ENCODE peak calls at places on chromosomes 13 and 19, in six cellular contexts. One of them, this sample, is unnamed.

GRCh38 chr13:92187378-92187989 is 789.1 kb downstream of the GPC5 start:
- DNase-seq in AG09309: no peak
- DNase-seq in right lobe of liver: no peak
- DNase-seq in transverse colon: no peak
- DNase-seq in iPS-NIHi11: peak
- DNase-seq in stimulated activated CD4-positive, alpha-beta T cell treated with anti-CD3 and anti-CD28 coated beads, Interleukin-15, amount 100 ng/mL, for 1 hour: no peak
- DNase-seq in this sample: peak

GRCh38 chr19:29524201-29524911 is 1.4 kb upstream of the VSTM2B start:
- DNase-seq in iPS-NIHi11: peak
- DNase-seq in stimulated activated CD4-positive, alpha-beta T cell treated with anti-CD3 and anti-CD28 coated beads, Interleukin-15, amount 100 ng/mL, for 1 hour: no peak
- DNase-seq in transverse colon: no peak
- DNase-seq in right lobe of liver: no peak
- DNase-seq in AG09309: no peak
- DNase-seq in this sample: no peak

GRCh38 chr13:73187106-73187505 is 128.3 kb downstream of the KLF5 start:
- DNase-seq in AG09309: no peak
- DNase-seq in right lobe of liver: no peak
- DNase-seq in stimulated activated CD4-positive, alpha-beta T cell treated with anti-CD3 and anti-CD28 coated beads, Interleukin-15, amount 100 ng/mL, for 1 hour: no peak
- DNase-seq in iPS-NIHi11: no peak
- DNase-seq in transverse colon: no peak
- DNase-seq in this sample: no peak

GRCh38 chr19:33302974-33303790 is 848 bp upstream of the CEBPA start:
- DNase-seq in AG09309: no peak
- DNase-seq in iPS-NIHi11: peak
- DNase-seq in right lobe of liver: peak
- DNase-seq in transverse colon: peak
- DNase-seq in stimulated activated CD4-positive, alpha-beta T cell treated with anti-CD3 and anti-CD28 coated beads, Interleukin-15, amount 100 ng/mL, for 1 hour: no peak
- DNase-seq in this sample: no peak

GRCh38 chr13:112891477-112892401 is 77.3 kb upstream of the MCF2L start:
- DNase-seq in right lobe of liver: no peak
- DNase-seq in transverse colon: no peak
- DNase-seq in stimulated activated CD4-positive, alpha-beta T cell treated with anti-CD3 and anti-CD28 coated beads, Interleukin-15, amount 100 ng/mL, for 1 hour: no peak
- DNase-seq in iPS-NIHi11: peak
- DNase-seq in AG09309: no peak
- DNase-seq in this sample: no peak

GRCh38 chr13:114112231-114112825 is 20.1 kb downstream of the RASA3 start:
- DNase-seq in transverse colon: peak
- DNase-seq in AG09309: no peak
- DNase-seq in stimulated activated CD4-positive, alpha-beta T cell treated with anti-CD3 and anti-CD28 coated beads, Interleukin-15, amount 100 ng/mL, for 1 hour: no peak
- DNase-seq in right lobe of liver: peak
- DNase-seq in iPS-NIHi11: no peak
- DNase-seq in this sample: no peak

GRCh38 chr13:43767351-43767901 is 19.3 kb downstream of the ENOX1 start:
- DNase-seq in right lobe of liver: no peak
- DNase-seq in transverse colon: no peak
- DNase-seq in stimulated activated CD4-positive, alpha-beta T cell treated with anti-CD3 and anti-CD28 coated beads, Interleukin-15, amount 100 ng/mL, for 1 hour: no peak
- DNase-seq in iPS-NIHi11: no peak
- DNase-seq in AG09309: no peak
- DNase-seq in this sample: no peak

GRCh38 chr19:15159251-15159650 is 41.5 kb downstream of the NOTCH3 start:
- DNase-seq in right lobe of liver: no peak
- DNase-seq in transverse colon: no peak
- DNase-seq in iPS-NIHi11: no peak
- DNase-seq in stimulated activated CD4-positive, alpha-beta T cell treated with anti-CD3 and anti-CD28 coated beads, Interleukin-15, amount 100 ng/mL, for 1 hour: no peak
- DNase-seq in AG09309: no peak
- DNase-seq in this sample: no peak

GRCh38 chr13:94595006-94595942 is 678 bp downstream of the TGDS start:
- DNase-seq in stimulated activated CD4-positive, alpha-beta T cell treated with anti-CD3 and anti-CD28 coated beads, Interleukin-15, amount 100 ng/mL, for 1 hour: no peak
- DNase-seq in transverse colon: peak
- DNase-seq in right lobe of liver: peak
- DNase-seq in iPS-NIHi11: peak
- DNase-seq in AG09309: no peak
- DNase-seq in this sample: no peak

GRCh38 chr13:105638446-105638845 is 897.0 kb downstream of the EFNB2 start:
- DNase-seq in AG09309: no peak
- DNase-seq in right lobe of liver: no peak
- DNase-seq in iPS-NIHi11: no peak
- DNase-seq in stimulated activated CD4-positive, alpha-beta T cell treated with anti-CD3 and anti-CD28 coated beads, Interleukin-15, amount 100 ng/mL, for 1 hour: no peak
- DNase-seq in transverse colon: no peak
- DNase-seq in this sample: no peak

GRCh38 chr13:65497265-65497664 is 1732.9 kb downstream of the PCDH9 start:
- DNase-seq in transverse colon: no peak
- DNase-seq in iPS-NIHi11: peak
- DNase-seq in stimulated activated CD4-positive, alpha-beta T cell treated with anti-CD3 and anti-CD28 coated beads, Interleukin-15, amount 100 ng/mL, for 1 hour: no peak
- DNase-seq in right lobe of liver: no peak
- DNase-seq in AG09309: no peak
- DNase-seq in this sample: no peak

GRCh38 chr13:113049521-113049941 is 56.1 kb upstream of the F7 start:
- DNase-seq in stimulated activated CD4-positive, alpha-beta T cell treated with anti-CD3 and anti-CD28 coated beads, Interleukin-15, amount 100 ng/mL, for 1 hour: no peak
- DNase-seq in AG09309: no peak
- DNase-seq in transverse colon: no peak
- DNase-seq in iPS-NIHi11: no peak
- DNase-seq in right lobe of liver: no peak
- DNase-seq in this sample: no peak